ENCODE peak calls at places on chromosomes 16 and 17, in five cellular contexts. One of them, this sample, is unnamed.

GRCh38 chr17:65850486-65850885 is 289.0 kb upstream of the AXIN2 start:
- DNase-seq in CD4-positive, alpha-beta T cell: no peak
- DNase-seq in T1000: no peak
- DNase-seq in posterior cingulate gyrus: no peak
- DNase-seq in SK-N-SH: no peak
- DNase-seq in this sample: no peak

GRCh38 chr17:33045236-33045635 is 53.6 kb downstream of the SPACA3 start:
- DNase-seq in CD4-positive, alpha-beta T cell: no peak
- DNase-seq in T1000: no peak
- DNase-seq in posterior cingulate gyrus: no peak
- DNase-seq in SK-N-SH: no peak
- DNase-seq in this sample: no peak

GRCh38 chr16:50459681-50460080 is 88.5 kb upstream of the NKD1 start:
- DNase-seq in CD4-positive, alpha-beta T cell: no peak
- DNase-seq in T1000: no peak
- DNase-seq in posterior cingulate gyrus: no peak
- DNase-seq in SK-N-SH: no peak
- DNase-seq in this sample: no peak

GRCh38 chr16:74874123-74874522 is 99.5 kb upstream of the FA2H start:
- DNase-seq in CD4-positive, alpha-beta T cell: no peak
- DNase-seq in T1000: no peak
- DNase-seq in posterior cingulate gyrus: no peak
- DNase-seq in SK-N-SH: no peak
- DNase-seq in this sample: no peak

GRCh38 chr17:42845556-42845917 is 1.2 kb downstream of the AOC2 start:
- DNase-seq in CD4-positive, alpha-beta T cell: no peak
- DNase-seq in T1000: no peak
- DNase-seq in posterior cingulate gyrus: no peak
- DNase-seq in SK-N-SH: no peak
- DNase-seq in this sample: no peak

GRCh38 chr16:70647461-70648359 is 1.4 kb downstream of the IL34 start:
- DNase-seq in CD4-positive, alpha-beta T cell: no peak
- DNase-seq in T1000: no peak
- DNase-seq in posterior cingulate gyrus: peak; percentile 87
- DNase-seq in SK-N-SH: no peak
- DNase-seq in this sample: no peak

GRCh38 chr16:47833771-47834170 is 322.0 kb downstream of the ABCC12 start:
- DNase-seq in CD4-positive, alpha-beta T cell: no peak
- DNase-seq in T1000: no peak
- DNase-seq in posterior cingulate gyrus: no peak
- DNase-seq in SK-N-SH: no peak
- DNase-seq in this sample: no peak

GRCh38 chr16:11670171-11671131 is 2.2 kb downstream of the SNN start:
- DNase-seq in CD4-positive, alpha-beta T cell: no peak
- DNase-seq in T1000: no peak
- DNase-seq in posterior cingulate gyrus: peak; percentile 92
- DNase-seq in SK-N-SH: no peak
- DNase-seq in this sample: no peak

GRCh38 chr17:18968945-18969887 is 17.3 kb downstream of the SLC5A10 start:
- DNase-seq in CD4-positive, alpha-beta T cell: no peak
- DNase-seq in T1000: no peak
- DNase-seq in posterior cingulate gyrus: no peak
- DNase-seq in SK-N-SH: no peak
- DNase-seq in this sample: no peak

GRCh38 chr17:82301916-82302497 is 15.4 kb downstream of the CD7 start:
- DNase-seq in CD4-positive, alpha-beta T cell: peak; percentile 45
- DNase-seq in T1000: no peak
- DNase-seq in posterior cingulate gyrus: no peak
- DNase-seq in SK-N-SH: peak; percentile 41
- DNase-seq in this sample: no peak

This sample was measured in NCI-H345.